ENCODE peak calls at places on chromosomes 11 and 22, in nine cellular contexts. P is left ventricle myocardium inferior, K is psoas muscle, C is transverse colon, R is body of pancreas, S is sigmoid colon, I is tibial nerve, Z is heart left ventricle, E is IMR-90. Q is an unnamed sample.

GRCh38 chr22:32416556-32417085 is 4.6 kb upstream of the RTCB start:
- DNase-seq in P (no peak), K (no peak), C (no peak), R (no peak), S (no peak), I (no peak), Z (no peak), E (no peak), Q (no peak)

GRCh38 chr22:46763051-46763705 is 728 bp downstream of the TBC1D22A start:
- DNase-seq in P (peak; percentile 67), K (peak; percentile 82), C (peak; percentile 68), R (no peak), S (peak; percentile 81), I (peak; percentile 51), Z (peak; percentile 74), E (peak; percentile 7), Q (no peak)

GRCh38 chr11:19705936-19706335 is 6.7 kb upstream of the NAV2 start:
- DNase-seq in P (no peak), K (no peak), C (no peak), R (no peak), S (no peak), I (no peak), Z (no peak), E (peak; percentile 22), Q (no peak)

GRCh38 chr11:133243832-133244231 is 288.5 kb downstream of the OPCML start:
- DNase-seq in P (no peak), K (no peak), C (no peak), R (no peak), S (no peak), I (no peak), Z (no peak), E (no peak), Q (no peak)

GRCh38 chr22:44547371-44547770 is 49.3 kb upstream of the RTL6 start:
- DNase-seq in P (no peak), K (no peak), C (no peak), R (no peak), S (no peak), I (no peak), Z (no peak), E (no peak), Q (no peak)

GRCh38 chr22:33438273-33438672 is 380.1 kb upstream of the SYN3 start:
- DNase-seq in P (no peak), K (no peak), C (no peak), R (no peak), S (peak; percentile 74), I (no peak), Z (no peak), E (peak; percentile 89), Q (peak; percentile 12)

GRCh38 chr22:40509401-40510134 is 127.0 kb downstream of the MRTFA start:
- DNase-seq in P (peak; percentile 50), K (peak; percentile 67), C (peak; percentile 53), R (peak; percentile 86), S (peak; percentile 86), I (peak; percentile 69), Z (no peak), E (peak; percentile 96), Q (peak; percentile 77)

GRCh38 chr22:17779286-17780115 is 5.2 kb upstream of the BID start:
- DNase-seq in P (no peak), K (peak; percentile 38), C (no peak), R (no peak), S (no peak), I (no peak), Z (peak; percentile 5), E (no peak), Q (no peak)

GRCh38 chr11:71435278-71435951 is 12.8 kb downstream of the DHCR7 start:
- DNase-seq in P (no peak), K (no peak), C (no peak), R (no peak), S (no peak), I (no peak), Z (no peak), E (no peak), Q (no peak)

GRCh38 chr11:2884424-2884815 is 1.2 kb downstream of the CDKN1C start:
- DNase-seq in P (peak; percentile 66), K (peak; percentile 78), C (peak; percentile 53), R (no peak), S (peak; percentile 88), I (no peak), Z (peak; percentile 79), E (no peak), Q (peak; percentile 61)

GRCh38 chr11:11973361-11973800 is 35.0 kb downstream of the DKK3 start:
- DNase-seq in P (peak; percentile 82), K (peak; percentile 73), C (peak; percentile 33), R (peak; percentile 47), S (peak; percentile 88), I (peak; percentile 66), Z (peak; percentile 79), E (peak; percentile 72), Q (peak; percentile 76)

GRCh38 chr11:27153136-27153535 is 112.5 kb downstream of the BBOX1 start:
- DNase-seq in P (no peak), K (no peak), C (no peak), R (no peak), S (no peak), I (no peak), Z (no peak), E (no peak), Q (no peak)

GRCh38 chr11:1131033-1131911 is 26.5 kb upstream of the MUC5AC start:
- DNase-seq in P (no peak), K (no peak), C (no peak), R (no peak), S (peak; percentile 48), I (no peak), Z (peak; percentile 37), E (no peak), Q (peak; percentile 19)

GRCh38 chr11:7570938-7571337 is 57.1 kb downstream of the PPFIBP2 start:
- DNase-seq in P (no peak), K (no peak), C (no peak), R (no peak), S (no peak), I (no peak), Z (no peak), E (no peak), Q (no peak)
- TF ChIP-seq CTCF in P (no peak), K (no peak), C (no peak), R (no peak), S (no peak), I (no peak), Z (no peak), E (no peak), Q (no peak)

GRCh38 chr11:34632105-34632780 is 11.3 kb downstream of the EHF start:
- DNase-seq in P (no peak), K (peak; percentile 64), C (no peak), R (peak; percentile 84), S (no peak), I (no peak), Z (no peak), E (no peak), Q (no peak)

GRCh38 chr11:34631297-34631696 is 10.4 kb downstream of the EHF start:
- DNase-seq in P (no peak), K (no peak), C (no peak), R (no peak), S (no peak), I (no peak), Z (no peak), E (no peak), Q (no peak)

GRCh38 chr11:34629711-34630110 is 8.8 kb downstream of the EHF start:
- DNase-seq in P (no peak), K (no peak), C (no peak), R (no peak), S (no peak), I (no peak), Z (no peak), E (peak; percentile 18), Q (no peak)

GRCh38 chr11:34631737-34632104 is 10.8 kb downstream of the EHF start:
- DNase-seq in P (no peak), K (no peak), C (no peak), R (peak; percentile 63), S (no peak), I (no peak), Z (no peak), E (no peak), Q (no peak)

GRCh38 chr11:34630544-34630943 is 9.7 kb downstream of the EHF start:
- DNase-seq in P (no peak), K (no peak), C (no peak), R (no peak), S (no peak), I (no peak), Z (no peak), E (no peak), Q (no peak)
- H3K4me1 ChIP-seq in P (peaks cover 13% of the 10 kb centered on the region), K (peaks cover 13% of the 10 kb centered on the region), C (peaks cover 93% of the 10 kb centered on the region), R (peaks cover 61% of the 10 kb centered on the region), S (no peaks in the 10 kb centered on the region), I (peaks cover 25% of the 10 kb centered on the region), Z (peaks cover 9% of the 10 kb centered on the region), E (no peaks in the 10 kb centered on the region), Q (no peaks in the 10 kb centered on the region)

DNA sequence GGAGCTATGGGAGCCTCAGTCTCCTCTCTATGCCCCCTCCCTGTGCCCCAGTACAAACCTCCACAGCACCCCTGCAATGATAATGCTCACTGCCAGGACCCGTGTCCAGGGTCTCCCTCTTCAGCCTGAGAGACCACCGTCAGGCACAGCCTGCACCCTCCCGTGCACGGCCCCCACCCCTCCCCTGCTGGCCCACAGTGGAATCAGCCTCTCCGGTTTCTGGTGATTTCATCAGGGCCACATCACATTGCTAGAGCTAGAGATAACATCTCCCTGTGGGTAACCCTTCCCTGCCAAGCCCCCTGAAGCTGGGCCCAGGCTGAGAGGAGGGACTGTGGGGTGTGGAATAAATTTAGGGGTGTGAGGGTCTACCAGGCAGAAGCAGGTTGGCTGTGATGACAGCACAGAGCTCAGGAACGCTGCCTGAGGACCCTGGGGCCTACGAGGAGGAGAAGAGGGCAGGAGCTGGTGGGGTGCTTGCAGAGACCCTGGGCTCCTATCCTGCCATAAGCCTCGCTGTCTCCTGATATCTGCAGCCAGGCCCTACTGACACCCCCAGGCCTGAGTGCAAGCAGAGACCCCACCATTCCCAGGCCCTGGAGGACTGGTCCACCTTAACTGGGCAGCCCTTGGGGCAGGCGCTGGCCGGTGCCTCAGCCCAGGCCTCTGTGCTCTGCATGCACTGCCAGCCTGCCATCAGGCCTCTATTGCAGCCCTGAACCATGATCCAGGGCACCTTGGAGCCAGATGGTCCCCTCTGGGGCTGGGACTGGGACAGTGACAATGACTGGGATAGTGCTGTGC is at the start of gene KLHDC7B:
- DNase-seq in P (no peak), K (peak; percentile 46), C (no peak), R (no peak), S (no peak), I (no peak), Z (no peak), E (peak; percentile 35), Q (no peak)
- TF ChIP-seq CTCF in P (no peak), K (no peak), C (no peak), R (no peak), S (no peak), I (no peak), Z (no peak), E (peak; percentile 10), Q (no peak)

DNA sequence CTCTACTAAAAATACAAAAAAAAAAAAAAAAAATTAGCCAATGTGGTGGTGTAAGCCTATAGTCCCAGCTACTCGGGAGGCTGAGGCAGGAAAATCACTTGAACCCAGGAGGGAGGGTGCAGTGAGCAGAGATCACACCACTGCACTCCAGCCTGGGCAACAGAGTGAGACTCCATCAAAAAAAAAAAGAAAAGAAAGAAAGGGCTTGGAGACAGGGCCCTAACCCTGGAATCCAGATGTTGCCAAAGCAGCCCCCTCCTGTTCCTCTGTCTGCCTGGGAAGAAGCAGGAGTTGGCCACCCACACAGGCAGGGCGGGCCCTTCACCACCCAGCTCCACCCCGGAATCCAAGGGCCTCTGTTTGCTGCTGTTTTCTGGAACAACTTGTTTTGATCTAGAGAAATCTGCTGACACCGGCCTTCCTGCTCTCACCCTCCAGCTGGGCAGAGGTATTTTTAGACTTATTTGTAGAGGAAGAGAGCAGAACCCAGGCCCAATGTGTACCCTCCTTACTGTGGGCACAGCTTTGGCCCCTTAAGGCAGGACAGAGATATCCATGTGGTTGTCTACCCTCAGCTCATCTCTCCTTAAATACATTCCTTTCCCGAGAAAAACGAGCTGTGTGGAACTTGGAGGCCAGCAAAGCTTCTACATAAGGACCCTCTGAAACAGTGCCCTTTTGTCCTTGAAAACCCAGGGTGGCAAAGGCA is 2.7 kb upstream of the NEAT1 start:
- DNase-seq in P (peak; percentile 94), K (peak; percentile 96), C (peak; percentile 94), R (peak; percentile 98), S (peak; percentile 98), I (peak; percentile 93), Z (peak; percentile 93), E (peak; percentile 89), Q (peak; percentile 89)
- H3K4me1 ChIP-seq in P (peaks cover 89% of the 10 kb centered on the region), K (peaks cover 46% of the 10 kb centered on the region), C (peaks cover 60% of the 10 kb centered on the region), R (peaks cover 57% of the 10 kb centered on the region), S (peaks cover 59% of the 10 kb centered on the region), I (peaks cover 59% of the 10 kb centered on the region), Z (peaks cover 52% of the 10 kb centered on the region), E (peaks cover 38% of the 10 kb centered on the region), Q (peaks cover 23% of the 10 kb centered on the region)